ENCODE peak calls at places on chromosome 16, in ten cellular contexts. One of them, this sample, is unnamed.

GRCh38 chr16:1152123-1152638 is 725 bp upstream of the CACNA1H start:
- DNase-seq in islet precursor cell: no peak
- DNase-seq in cardiac fibroblast: no peak
- DNase-seq in A172: no peak
- DNase-seq in omental fat pad: no peak
- DNase-seq in effector CD8-positive, alpha-beta T cell: peak
- DNase-seq in anterior cingulate cortex: no peak
- DNase-seq in GM23338: peak
- DNase-seq in stimulated activated CD8-positive, alpha-beta memory T cell treated with anti-CD3 and anti-CD28 coated beads, Interleukin-12 subunit alpha, Interleukin-12 subunit beta, amount 100 ng/mL, for 1 hour: peak
- DNase-seq in SW480: no peak
- DNase-seq in this sample: no peak

GRCh38 chr16:54140057-54140787 is 146.4 kb downstream of the IRX3 start:
- DNase-seq in omental fat pad: no peak
- DNase-seq in cardiac fibroblast: peak
- DNase-seq in islet precursor cell: no peak
- DNase-seq in effector CD8-positive, alpha-beta T cell: no peak
- DNase-seq in anterior cingulate cortex: no peak
- DNase-seq in A172: no peak
- DNase-seq in GM23338: no peak
- DNase-seq in SW480: no peak
- DNase-seq in stimulated activated CD8-positive, alpha-beta memory T cell treated with anti-CD3 and anti-CD28 coated beads, Interleukin-12 subunit alpha, Interleukin-12 subunit beta, amount 100 ng/mL, for 1 hour: no peak
- DNase-seq in this sample: no peak

GRCh38 chr16:84578538-84579126 is 39.2 kb downstream of the COTL1 start:
- DNase-seq in SW480: no peak
- DNase-seq in effector CD8-positive, alpha-beta T cell: no peak
- DNase-seq in GM23338: no peak
- DNase-seq in omental fat pad: no peak
- DNase-seq in anterior cingulate cortex: no peak
- DNase-seq in islet precursor cell: no peak
- DNase-seq in cardiac fibroblast: no peak
- DNase-seq in A172: no peak
- DNase-seq in stimulated activated CD8-positive, alpha-beta memory T cell treated with anti-CD3 and anti-CD28 coated beads, Interleukin-12 subunit alpha, Interleukin-12 subunit beta, amount 100 ng/mL, for 1 hour: no peak
- DNase-seq in this sample: no peak

GRCh38 chr16:89142474-89143197 is 28.9 kb upstream of the CDH15 start:
- DNase-seq in cardiac fibroblast: no peak
- DNase-seq in omental fat pad: no peak
- DNase-seq in stimulated activated CD8-positive, alpha-beta memory T cell treated with anti-CD3 and anti-CD28 coated beads, Interleukin-12 subunit alpha, Interleukin-12 subunit beta, amount 100 ng/mL, for 1 hour: no peak
- DNase-seq in effector CD8-positive, alpha-beta T cell: no peak
- DNase-seq in SW480: no peak
- DNase-seq in A172: no peak
- DNase-seq in anterior cingulate cortex: no peak
- DNase-seq in GM23338: no peak
- DNase-seq in islet precursor cell: no peak
- DNase-seq in this sample: no peak

GRCh38 chr16:10552998-10553491 is 27.4 kb downstream of the EMP2 start:
- DNase-seq in anterior cingulate cortex: no peak
- DNase-seq in effector CD8-positive, alpha-beta T cell: peak
- DNase-seq in SW480: no peak
- DNase-seq in cardiac fibroblast: no peak
- DNase-seq in A172: no peak
- DNase-seq in islet precursor cell: peak
- DNase-seq in omental fat pad: no peak
- DNase-seq in stimulated activated CD8-positive, alpha-beta memory T cell treated with anti-CD3 and anti-CD28 coated beads, Interleukin-12 subunit alpha, Interleukin-12 subunit beta, amount 100 ng/mL, for 1 hour: peak
- DNase-seq in GM23338: peak
- DNase-seq in this sample: no peak

GRCh38 chr16:10003486-10003885 is 178.7 kb downstream of the GRIN2A start:
- DNase-seq in SW480: no peak
- DNase-seq in A172: no peak
- DNase-seq in effector CD8-positive, alpha-beta T cell: no peak
- DNase-seq in islet precursor cell: no peak
- DNase-seq in cardiac fibroblast: no peak
- DNase-seq in GM23338: no peak
- DNase-seq in stimulated activated CD8-positive, alpha-beta memory T cell treated with anti-CD3 and anti-CD28 coated beads, Interleukin-12 subunit alpha, Interleukin-12 subunit beta, amount 100 ng/mL, for 1 hour: no peak
- DNase-seq in omental fat pad: no peak
- DNase-seq in anterior cingulate cortex: no peak
- DNase-seq in this sample: no peak

GRCh38 chr16:82835487-82836160 is 208.9 kb downstream of the CDH13 start:
- DNase-seq in cardiac fibroblast: no peak
- DNase-seq in SW480: no peak
- DNase-seq in omental fat pad: no peak
- DNase-seq in A172: no peak
- DNase-seq in islet precursor cell: no peak
- DNase-seq in anterior cingulate cortex: no peak
- DNase-seq in effector CD8-positive, alpha-beta T cell: no peak
- DNase-seq in stimulated activated CD8-positive, alpha-beta memory T cell treated with anti-CD3 and anti-CD28 coated beads, Interleukin-12 subunit alpha, Interleukin-12 subunit beta, amount 100 ng/mL, for 1 hour: no peak
- DNase-seq in GM23338: peak
- DNase-seq in this sample: no peak

GRCh38 chr16:69325784-69326171 is 4.6 kb downstream of the PDF start:
- DNase-seq in stimulated activated CD8-positive, alpha-beta memory T cell treated with anti-CD3 and anti-CD28 coated beads, Interleukin-12 subunit alpha, Interleukin-12 subunit beta, amount 100 ng/mL, for 1 hour: no peak
- DNase-seq in GM23338: no peak
- DNase-seq in cardiac fibroblast: no peak
- DNase-seq in islet precursor cell: no peak
- DNase-seq in SW480: no peak
- DNase-seq in A172: no peak
- DNase-seq in anterior cingulate cortex: no peak
- DNase-seq in effector CD8-positive, alpha-beta T cell: no peak
- DNase-seq in omental fat pad: no peak
- DNase-seq in this sample: no peak

GRCh38 chr16:89020068-89020924 is 43.3 kb upstream of the CBFA2T3 start:
- DNase-seq in GM23338: no peak
- DNase-seq in cardiac fibroblast: no peak
- DNase-seq in SW480: peak
- DNase-seq in effector CD8-positive, alpha-beta T cell: no peak
- DNase-seq in islet precursor cell: no peak
- DNase-seq in A172: peak
- DNase-seq in stimulated activated CD8-positive, alpha-beta memory T cell treated with anti-CD3 and anti-CD28 coated beads, Interleukin-12 subunit alpha, Interleukin-12 subunit beta, amount 100 ng/mL, for 1 hour: no peak
- DNase-seq in omental fat pad: no peak
- DNase-seq in anterior cingulate cortex: no peak
- DNase-seq in this sample: no peak

GRCh38 chr16:84836234-84836647 is 16.5 kb downstream of the CRISPLD2 start:
- DNase-seq in effector CD8-positive, alpha-beta T cell: no peak
- DNase-seq in SW480: no peak
- DNase-seq in islet precursor cell: peak
- DNase-seq in GM23338: peak
- DNase-seq in cardiac fibroblast: peak
- DNase-seq in omental fat pad: peak
- DNase-seq in stimulated activated CD8-positive, alpha-beta memory T cell treated with anti-CD3 and anti-CD28 coated beads, Interleukin-12 subunit alpha, Interleukin-12 subunit beta, amount 100 ng/mL, for 1 hour: no peak
- DNase-seq in A172: peak
- DNase-seq in anterior cingulate cortex: no peak
- DNase-seq in this sample: peak

GRCh38 chr16:85390511-85391174 is 222.5 kb upstream of the GSE1 start:
- DNase-seq in cardiac fibroblast: peak
- DNase-seq in islet precursor cell: no peak
- DNase-seq in effector CD8-positive, alpha-beta T cell: no peak
- DNase-seq in anterior cingulate cortex: no peak
- DNase-seq in A172: peak
- DNase-seq in SW480: peak
- DNase-seq in GM23338: no peak
- DNase-seq in omental fat pad: peak
- DNase-seq in stimulated activated CD8-positive, alpha-beta memory T cell treated with anti-CD3 and anti-CD28 coated beads, Interleukin-12 subunit alpha, Interleukin-12 subunit beta, amount 100 ng/mL, for 1 hour: no peak
- DNase-seq in this sample: peak

GRCh38 chr16:84795338-84796053 is 24.3 kb upstream of the CRISPLD2 start:
- DNase-seq in GM23338: peak
- DNase-seq in islet precursor cell: no peak
- DNase-seq in effector CD8-positive, alpha-beta T cell: no peak
- DNase-seq in cardiac fibroblast: peak
- DNase-seq in omental fat pad: no peak
- DNase-seq in SW480: no peak
- DNase-seq in anterior cingulate cortex: no peak
- DNase-seq in A172: peak
- DNase-seq in stimulated activated CD8-positive, alpha-beta memory T cell treated with anti-CD3 and anti-CD28 coated beads, Interleukin-12 subunit alpha, Interleukin-12 subunit beta, amount 100 ng/mL, for 1 hour: no peak
- DNase-seq in this sample: peak

GRCh38 chr16:89194340-89195311 is 5.7 kb downstream of the SLC22A31 start:
- DNase-seq in stimulated activated CD8-positive, alpha-beta memory T cell treated with anti-CD3 and anti-CD28 coated beads, Interleukin-12 subunit alpha, Interleukin-12 subunit beta, amount 100 ng/mL, for 1 hour: no peak
- DNase-seq in GM23338: no peak
- DNase-seq in anterior cingulate cortex: no peak
- DNase-seq in A172: no peak
- DNase-seq in SW480: no peak
- DNase-seq in islet precursor cell: peak
- DNase-seq in effector CD8-positive, alpha-beta T cell: no peak
- DNase-seq in cardiac fibroblast: no peak
- DNase-seq in omental fat pad: no peak
- DNase-seq in this sample: no peak

GRCh38 chr16:70160388-70160787 is 13.2 kb upstream of the CLEC18C start:
- DNase-seq in A172: no peak
- DNase-seq in omental fat pad: no peak
- DNase-seq in SW480: no peak
- DNase-seq in stimulated activated CD8-positive, alpha-beta memory T cell treated with anti-CD3 and anti-CD28 coated beads, Interleukin-12 subunit alpha, Interleukin-12 subunit beta, amount 100 ng/mL, for 1 hour: no peak
- DNase-seq in cardiac fibroblast: no peak
- DNase-seq in anterior cingulate cortex: no peak
- DNase-seq in islet precursor cell: no peak
- DNase-seq in GM23338: no peak
- DNase-seq in effector CD8-positive, alpha-beta T cell: no peak
- DNase-seq in this sample: no peak

GRCh38 chr16:53770641-53771040 is 66.7 kb downstream of the FTO start:
- DNase-seq in anterior cingulate cortex: no peak
- DNase-seq in omental fat pad: no peak
- DNase-seq in islet precursor cell: no peak
- DNase-seq in effector CD8-positive, alpha-beta T cell: no peak
- DNase-seq in A172: no peak
- DNase-seq in stimulated activated CD8-positive, alpha-beta memory T cell treated with anti-CD3 and anti-CD28 coated beads, Interleukin-12 subunit alpha, Interleukin-12 subunit beta, amount 100 ng/mL, for 1 hour: no peak
- DNase-seq in cardiac fibroblast: peak
- DNase-seq in SW480: no peak
- DNase-seq in GM23338: no peak
- DNase-seq in this sample: no peak

GRCh38 chr16:84367750-84368320 is 503 bp upstream of the ATP2C2 start:
- DNase-seq in effector CD8-positive, alpha-beta T cell: no peak
- DNase-seq in anterior cingulate cortex: no peak
- DNase-seq in cardiac fibroblast: no peak
- DNase-seq in omental fat pad: no peak
- DNase-seq in islet precursor cell: no peak
- DNase-seq in A172: no peak
- DNase-seq in GM23338: peak
- DNase-seq in SW480: no peak
- DNase-seq in stimulated activated CD8-positive, alpha-beta memory T cell treated with anti-CD3 and anti-CD28 coated beads, Interleukin-12 subunit alpha, Interleukin-12 subunit beta, amount 100 ng/mL, for 1 hour: no peak
- DNase-seq in this sample: no peak

GRCh38 chr16:66287916-66288315 is 78.6 kb upstream of the CDH5 start:
- DNase-seq in GM23338: no peak
- DNase-seq in A172: no peak
- DNase-seq in SW480: no peak
- DNase-seq in stimulated activated CD8-positive, alpha-beta memory T cell treated with anti-CD3 and anti-CD28 coated beads, Interleukin-12 subunit alpha, Interleukin-12 subunit beta, amount 100 ng/mL, for 1 hour: no peak
- DNase-seq in anterior cingulate cortex: no peak
- DNase-seq in effector CD8-positive, alpha-beta T cell: no peak
- DNase-seq in islet precursor cell: peak
- DNase-seq in cardiac fibroblast: no peak
- DNase-seq in omental fat pad: no peak
- DNase-seq in this sample: no peak

GRCh38 chr16:4307215-4308037 is 8.4 kb upstream of the GLIS2 start:
- DNase-seq in effector CD8-positive, alpha-beta T cell: peak
- DNase-seq in GM23338: peak
- DNase-seq in SW480: peak
- DNase-seq in A172: peak
- DNase-seq in cardiac fibroblast: peak
- DNase-seq in stimulated activated CD8-positive, alpha-beta memory T cell treated with anti-CD3 and anti-CD28 coated beads, Interleukin-12 subunit alpha, Interleukin-12 subunit beta, amount 100 ng/mL, for 1 hour: peak
- DNase-seq in islet precursor cell: peak
- DNase-seq in omental fat pad: peak
- DNase-seq in anterior cingulate cortex: peak
- DNase-seq in this sample: peak

GRCh38 chr16:81347425-81347824 is 32.7 kb downstream of the GAN start:
- DNase-seq in SW480: no peak
- DNase-seq in islet precursor cell: no peak
- DNase-seq in cardiac fibroblast: no peak
- DNase-seq in GM23338: no peak
- DNase-seq in effector CD8-positive, alpha-beta T cell: no peak
- DNase-seq in A172: no peak
- DNase-seq in anterior cingulate cortex: no peak
- DNase-seq in omental fat pad: no peak
- DNase-seq in stimulated activated CD8-positive, alpha-beta memory T cell treated with anti-CD3 and anti-CD28 coated beads, Interleukin-12 subunit alpha, Interleukin-12 subunit beta, amount 100 ng/mL, for 1 hour: no peak
- DNase-seq in this sample: no peak

GRCh38 chr16:57265850-57266530 is 18.5 kb downstream of the PLLP start:
- DNase-seq in effector CD8-positive, alpha-beta T cell: no peak
- DNase-seq in anterior cingulate cortex: peak
- DNase-seq in cardiac fibroblast: peak
- DNase-seq in stimulated activated CD8-positive, alpha-beta memory T cell treated with anti-CD3 and anti-CD28 coated beads, Interleukin-12 subunit alpha, Interleukin-12 subunit beta, amount 100 ng/mL, for 1 hour: no peak
- DNase-seq in omental fat pad: no peak
- DNase-seq in SW480: peak
- DNase-seq in islet precursor cell: no peak
- DNase-seq in GM23338: no peak
- DNase-seq in A172: peak
- DNase-seq in this sample: no peak

GRCh38 chr16:85927938-85928337 is 29.0 kb downstream of the IRF8 start:
- DNase-seq in stimulated activated CD8-positive, alpha-beta memory T cell treated with anti-CD3 and anti-CD28 coated beads, Interleukin-12 subunit alpha, Interleukin-12 subunit beta, amount 100 ng/mL, for 1 hour: no peak
- DNase-seq in omental fat pad: no peak
- DNase-seq in GM23338: no peak
- DNase-seq in cardiac fibroblast: no peak
- DNase-seq in anterior cingulate cortex: no peak
- DNase-seq in effector CD8-positive, alpha-beta T cell: no peak
- DNase-seq in SW480: no peak
- DNase-seq in islet precursor cell: no peak
- DNase-seq in A172: no peak
- DNase-seq in this sample: no peak

GRCh38 chr16:12406158-12406557 is 397.5 kb downstream of the CPPED1 start:
- DNase-seq in omental fat pad: no peak
- DNase-seq in A172: no peak
- DNase-seq in effector CD8-positive, alpha-beta T cell: no peak
- DNase-seq in cardiac fibroblast: no peak
- DNase-seq in stimulated activated CD8-positive, alpha-beta memory T cell treated with anti-CD3 and anti-CD28 coated beads, Interleukin-12 subunit alpha, Interleukin-12 subunit beta, amount 100 ng/mL, for 1 hour: no peak
- DNase-seq in islet precursor cell: no peak
- DNase-seq in GM23338: no peak
- DNase-seq in SW480: no peak
- DNase-seq in anterior cingulate cortex: no peak
- DNase-seq in this sample: no peak

GRCh38 chr16:19168173-19169080 is at the start of gene SYT17:
- DNase-seq in islet precursor cell: peak
- DNase-seq in GM23338: peak
- DNase-seq in A172: no peak
- DNase-seq in omental fat pad: no peak
- DNase-seq in stimulated activated CD8-positive, alpha-beta memory T cell treated with anti-CD3 and anti-CD28 coated beads, Interleukin-12 subunit alpha, Interleukin-12 subunit beta, amount 100 ng/mL, for 1 hour: no peak
- DNase-seq in SW480: peak
- DNase-seq in cardiac fibroblast: no peak
- DNase-seq in anterior cingulate cortex: peak
- DNase-seq in effector CD8-positive, alpha-beta T cell: no peak
- DNase-seq in this sample: no peak

GRCh38 chr16:28096974-28097373 is 33.5 kb upstream of the GSG1L start:
- DNase-seq in anterior cingulate cortex: no peak
- DNase-seq in SW480: no peak
- DNase-seq in cardiac fibroblast: no peak
- DNase-seq in stimulated activated CD8-positive, alpha-beta memory T cell treated with anti-CD3 and anti-CD28 coated beads, Interleukin-12 subunit alpha, Interleukin-12 subunit beta, amount 100 ng/mL, for 1 hour: no peak
- DNase-seq in A172: no peak
- DNase-seq in effector CD8-positive, alpha-beta T cell: no peak
- DNase-seq in omental fat pad: no peak
- DNase-seq in GM23338: no peak
- DNase-seq in islet precursor cell: peak
- DNase-seq in this sample: no peak

This sample was measured in H54.